ENCODE peak calls at places on chromosomes 12 and 14, in eight cellular contexts. E, I, W, Y, G, L, X and P are unnamed samples.

GRCh38 chr12:23566133-23566532 is 383.3 kb downstream of the SOX5 start:
- DNase-seq in E (no peak), I (no peak), W (no peak), Y (no peak), G (no peak), L (no peak), X (no peak), P (no peak)

GRCh38 chr12:53623986-53624385 is 2.2 kb downstream of the ATF7 start:
- DNase-seq in E (no peak), I (no peak), W (peak; percentile 27), Y (peak; percentile 58), G (peak; percentile 52), L (no peak), X (no peak), P (no peak)

GRCh38 chr12:4178424-4179184 is 95.0 kb upstream of the CCND2 start:
- DNase-seq in E (no peak), I (no peak), W (no peak), Y (no peak), G (no peak), L (no peak), X (no peak), P (no peak)

GRCh38 chr14:65847065-65847847 is 434.7 kb downstream of the FUT8 start:
- DNase-seq in E (no peak), I (no peak), W (no peak), Y (no peak), G (no peak), L (no peak), X (no peak), P (peak; percentile 47)

GRCh38 chr14:95311752-95312151 is 8.0 kb downstream of the CLMN start:
- DNase-seq in E (peak; percentile 77), I (no peak), W (peak; percentile 36), Y (no peak), G (no peak), L (no peak), X (peak; percentile 81), P (no peak)

GRCh38 chr14:21066882-21067502 is 3.1 kb upstream of the ARHGEF40 start:
- DNase-seq in E (no peak), I (no peak), W (no peak), Y (no peak), G (peak; percentile 48), L (no peak), X (no peak), P (no peak)

GRCh38 chr14:100323121-100323941 is at the start of gene SLC25A47:
- DNase-seq in E (no peak), I (peak; percentile 81), W (no peak), Y (no peak), G (no peak), L (no peak), X (no peak), P (no peak)

GRCh38 chr12:6332459-6332858 is 9.4 kb downstream of the TNFRSF1A start:
- DNase-seq in E (no peak), I (no peak), W (peak; percentile 85), Y (no peak), G (no peak), L (no peak), X (no peak), P (no peak)

GRCh38 chr14:66117600-66117999 is 368.6 kb upstream of the CCDC196 start:
- DNase-seq in E (no peak), I (no peak), W (peak; percentile 47), Y (no peak), G (no peak), L (no peak), X (no peak), P (no peak)

GRCh38 chr12:119911147-119911546 is 34.0 kb upstream of the CIT start:
- DNase-seq in E (no peak), I (no peak), W (peak; percentile 18), Y (no peak), G (no peak), L (no peak), X (no peak), P (no peak)

GRCh38 chr14:51277753-51278415 is 37.8 kb downstream of the TMX1 start:
- DNase-seq in E (no peak), I (no peak), W (no peak), Y (no peak), G (no peak), L (no peak), X (no peak), P (no peak)

GRCh38 chr14:91127411-91127810 is 13.5 kb downstream of the DGLUCY start:
- DNase-seq in E (peak; percentile 61), I (peak; percentile 80), W (no peak), Y (no peak), G (no peak), L (no peak), X (peak; percentile 74), P (peak; percentile 65)

GRCh38 chr12:56107242-56107641 is 2.9 kb downstream of the PA2G4 start:
- DNase-seq in E (no peak), I (no peak), W (no peak), Y (no peak), G (no peak), L (no peak), X (no peak), P (no peak)
- H3K36me3 ChIP-seq in E (no peaks in the 10 kb centered on the region), I (peaks cover 15% of the 10 kb centered on the region), W (peaks cover 50% of the 10 kb centered on the region), Y (peaks cover 59% of the 10 kb centered on the region), G (peaks cover 21% of the 10 kb centered on the region), L (peaks cover 56% of the 10 kb centered on the region), X (peaks cover 58% of the 10 kb centered on the region), P (peaks cover 37% of the 10 kb centered on the region)

DNA sequence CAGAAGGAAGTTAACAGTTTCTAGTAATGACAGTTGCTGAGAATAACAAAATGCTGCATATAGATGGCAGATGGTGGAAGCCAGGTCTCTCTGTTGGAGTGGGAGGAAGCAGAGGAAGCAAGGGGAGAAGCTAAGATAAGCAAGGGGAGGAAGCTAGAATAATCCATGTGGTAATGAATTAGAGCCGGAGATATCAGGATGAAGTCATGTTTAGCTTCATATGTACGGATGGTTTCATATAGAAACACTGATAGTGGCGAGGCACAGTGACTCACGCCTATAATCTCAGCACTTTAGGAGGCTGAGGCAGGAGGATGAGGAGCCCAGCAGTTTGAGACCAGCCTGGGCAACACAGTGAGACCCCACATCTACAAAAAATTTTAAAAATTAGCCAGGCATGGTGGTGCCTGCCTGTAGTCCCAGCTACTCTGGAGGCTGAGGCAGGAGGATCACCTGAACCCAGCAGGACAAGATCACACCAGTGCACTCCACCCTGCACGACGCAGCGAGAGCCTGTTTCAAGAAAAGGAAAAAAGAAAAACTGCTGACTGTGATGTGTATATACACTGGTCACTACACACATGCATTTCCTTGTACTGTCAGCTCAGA is 49.2 kb downstream of the ANAPC7 start:
- DNase-seq in E (no peak), I (no peak), W (peak; percentile 14), Y (no peak), G (no peak), L (no peak), X (no peak), P (no peak)
- H3K27ac ChIP-seq in E (no peak overlapping the region), I (no peak overlapping the region), W (no peak overlapping the region), Y (no peak overlapping the region), G (no peak overlapping the region), L (no peak overlapping the region), X (no peak overlapping the region), P (no peak overlapping the region)

GRCh38 chr12:57181561-57182155 is 34.2 kb upstream of the LRP1-AS start:
- DNase-seq in E (no peak), I (no peak), W (no peak), Y (no peak), G (no peak), L (no peak), X (no peak), P (no peak)

GRCh38 chr12:57182918-57183575 is 33.5 kb upstream of the NXPH4 start:
- DNase-seq in E (peak; percentile 77), I (peak; percentile 71), W (peak; percentile 36), Y (peak; percentile 63), G (peak; percentile 39), L (peak; percentile 67), X (peak; percentile 74), P (peak; percentile 85)

GRCh38 chr12:57185906-57186508 is 30.6 kb upstream of the NXPH4 start:
- DNase-seq in E (no peak), I (no peak), W (no peak), Y (no peak), G (no peak), L (no peak), X (no peak), P (no peak)

GRCh38 chr12:57185403-57185802 is 31.2 kb upstream of the NXPH4 start:
- DNase-seq in E (no peak), I (no peak), W (no peak), Y (no peak), G (no peak), L (no peak), X (no peak), P (no peak)

GRCh38 chr12:57183939-57184725 is 32.5 kb upstream of the NXPH4 start:
- DNase-seq in E (no peak), I (peak; percentile 19), W (no peak), Y (no peak), G (no peak), L (no peak), X (no peak), P (no peak)
- H3K36me3 ChIP-seq in E (peaks cover 4% of the 10 kb centered on the region), I (peaks cover 32% of the 10 kb centered on the region), W (peaks cover 92% of the 10 kb centered on the region), Y (peaks cover 91% of the 10 kb centered on the region), G (peaks cover 65% of the 10 kb centered on the region), L (peaks cover 93% of the 10 kb centered on the region), X (peaks cover 87% of the 10 kb centered on the region), P (no peaks in the 10 kb centered on the region)

DNA sequence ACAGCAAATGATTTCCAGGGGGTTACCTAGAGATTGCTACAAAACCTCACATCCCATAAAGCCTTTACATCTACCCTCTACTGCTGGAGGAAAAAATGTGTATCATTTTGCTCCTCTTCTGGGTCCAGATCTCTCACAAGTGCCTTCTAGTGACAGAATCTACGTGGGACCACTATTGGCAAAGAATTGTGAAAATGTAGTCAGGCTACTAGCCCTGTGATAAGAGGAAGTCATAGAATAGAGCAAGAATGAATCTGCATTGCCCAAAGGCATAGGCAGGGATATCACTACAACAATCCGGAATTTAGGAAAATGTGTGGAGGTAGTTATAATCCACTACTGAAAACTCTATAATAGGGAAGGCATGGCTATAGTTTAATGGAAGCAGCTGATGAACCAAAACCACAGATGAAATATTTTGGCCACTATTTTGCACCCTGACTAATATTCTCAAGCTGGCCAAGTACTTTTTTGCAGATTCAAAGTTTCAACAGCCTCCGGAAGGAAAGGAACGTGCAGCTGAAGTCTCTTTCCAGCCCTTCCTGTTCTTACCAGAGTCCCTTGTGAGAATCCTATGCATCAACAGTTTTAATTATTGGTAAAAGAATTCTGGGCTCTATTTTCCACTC is 176.8 kb downstream of the PHLDA1 start:
- DNase-seq in E (no peak), I (no peak), W (no peak), Y (no peak), G (no peak), L (no peak), X (no peak), P (no peak)
- H3K27ac ChIP-seq in E (no peak overlapping the region), I (no peak overlapping the region), W (no peak overlapping the region), Y (no peak overlapping the region), G (no peak overlapping the region), L (no peak overlapping the region), X (no peak overlapping the region), P (no peak overlapping the region)

DNA sequence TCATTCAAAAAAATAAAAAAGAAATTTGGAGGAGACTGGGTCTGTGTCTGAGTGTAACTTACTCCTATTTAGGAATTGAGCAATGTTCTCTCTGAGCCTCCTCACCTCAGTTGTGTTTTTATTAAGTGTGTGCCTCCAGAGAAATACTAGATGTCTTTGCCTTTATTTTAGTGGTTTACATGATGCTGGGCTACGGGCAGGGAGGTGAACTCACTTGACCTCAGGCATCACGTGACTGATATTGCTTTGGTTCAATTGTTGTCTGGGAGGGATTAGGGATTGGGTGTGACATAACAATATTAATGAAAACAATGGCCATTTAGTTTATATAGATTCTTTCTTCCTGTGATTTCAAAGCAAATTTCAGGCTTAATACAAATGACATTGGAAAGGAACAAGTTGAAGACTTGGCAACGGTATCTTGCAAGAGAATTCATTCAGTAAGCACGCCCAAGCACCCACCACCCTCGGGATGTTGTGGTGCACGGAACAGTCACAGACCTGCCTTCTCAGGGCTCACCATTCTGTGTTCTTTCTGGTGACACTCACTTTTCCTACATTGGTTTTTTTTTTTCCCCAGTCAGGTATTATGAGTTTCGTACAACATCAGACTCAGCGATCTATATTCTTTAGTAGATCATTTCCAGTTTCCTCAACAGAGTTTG is 77.5 kb downstream of the BMP4 start:
- DNase-seq in E (no peak), I (no peak), W (no peak), Y (no peak), G (no peak), L (no peak), X (no peak), P (no peak)
- H3K36me3 ChIP-seq in E (no peaks in the 10 kb centered on the region), I (no peaks in the 10 kb centered on the region), W (no peaks in the 10 kb centered on the region), Y (no peaks in the 10 kb centered on the region), G (no peaks in the 10 kb centered on the region), L (no peaks in the 10 kb centered on the region), X (no peaks in the 10 kb centered on the region), P (no peaks in the 10 kb centered on the region)